ENCODE peak calls at places on chromosome 7, in ten cellular contexts. G is NB4, Q is tibial nerve, F is HepG2, C is H54, I is body of pancreas, W is HCT116, Z is ovary, T is adrenal gland, U is spleen. S is an unnamed sample.

GRCh38 chr7:152956006-152956405 is 196.5 kb downstream of the ACTR3B start:
- DNase-seq in T (no peak), U (no peak), F (no peak), C (no peak), I (no peak), W (no peak), Z (no peak), Q (no peak), G (peak), S (no peak)

GRCh38 chr7:156473476-156474240 is 166.9 kb upstream of the RNF32 start:
- DNase-seq in W (peak), G (peak), Z (no peak), U (no peak), Q (no peak), C (peak), T (peak), F (peak), I (peak), S (no peak)

GRCh38 chr7:80087051-80087767 is 47.4 kb upstream of the GNAI1 start:
- DNase-seq in F (no peak), U (no peak), C (no peak), G (no peak), I (no peak), T (no peak), Z (no peak), Q (no peak), W (peak), S (no peak)

GRCh38 chr7:133650487-133651292 is 397.8 kb downstream of the EXOC4 start:
- DNase-seq in Z (no peak), G (peak), T (no peak), I (no peak), Q (no peak), F (no peak), C (no peak), W (no peak), U (no peak), S (no peak)

GRCh38 chr7:43906327-43907010 is at the start of gene URGCP:
- DNase-seq in T (peak), U (peak), G (peak), Z (peak), W (no peak), F (no peak), I (peak), C (peak), Q (no peak), S (peak)

GRCh38 chr7:25586513-25586912 is 358.2 kb upstream of the NPVF start:
- DNase-seq in C (no peak), I (no peak), Q (no peak), T (no peak), Z (no peak), G (peak), W (no peak), F (no peak), U (no peak), S (no peak)

GRCh38 chr7:4797858-4798705 is 22.7 kb downstream of the AP5Z1 start:
- DNase-seq in C (no peak), G (peak), T (no peak), I (peak), U (peak), Z (peak), F (peak), Q (peak), W (peak), S (no peak)

GRCh38 chr7:151243045-151243349 is 5.5 kb downstream of the SMARCD3 start:
- DNase-seq in U (no peak), T (no peak), I (no peak), C (no peak), Q (no peak), F (no peak), W (no peak), Z (no peak), G (no peak), S (no peak)

GRCh38 chr7:501526-501925 is 18.1 kb downstream of the PDGFA start:
- DNase-seq in Z (no peak), G (no peak), C (no peak), F (no peak), W (no peak), I (no peak), U (peak), Q (no peak), T (no peak), S (peak)

GRCh38 chr7:27175005-27175625 is 995 bp upstream of the HOXA10 start:
- DNase-seq in W (no peak), G (peak), T (peak), Z (no peak), C (no peak), F (no peak), U (peak), I (no peak), Q (peak), S (peak)

GRCh38 chr7:136405931-136406777 is 429.0 kb upstream of the MTPN start:
- DNase-seq in Q (no peak), I (peak), U (no peak), F (peak), T (peak), C (peak), Z (no peak), W (peak), G (peak), S (peak)

GRCh38 chr7:127504715-127505114 is 80.7 kb downstream of the GCC1 start:
- DNase-seq in G (peak), W (no peak), T (no peak), I (peak), Q (no peak), U (no peak), C (no peak), Z (no peak), F (peak), S (no peak)

GRCh38 chr7:107596881-107597581 is 17.0 kb downstream of the BCAP29 start:
- DNase-seq in T (no peak), W (no peak), G (no peak), U (no peak), C (no peak), F (no peak), Q (no peak), Z (no peak), I (no peak), S (no peak)

GRCh38 chr7:127891144-127891543 is 140.1 kb downstream of the LRRC4 start:
- DNase-seq in F (no peak), I (no peak), C (no peak), Q (no peak), Z (no peak), W (no peak), U (no peak), G (no peak), T (no peak), S (no peak)

GRCh38 chr7:33886100-33886623 is 19.2 kb upstream of the BMPER start:
- DNase-seq in T (no peak), C (no peak), Q (no peak), U (no peak), I (no peak), F (peak), W (no peak), Z (no peak), G (peak), S (no peak)

GRCh38 chr7:6558837-6559236 is 7.6 kb upstream of the GRID2IP start:
- DNase-seq in G (peak), W (peak), Z (no peak), F (peak), C (peak), U (no peak), I (no peak), Q (no peak), T (no peak), S (no peak)

GRCh38 chr7:44177570-44178131 is 11.6 kb downstream of the GCK start:
- DNase-seq in U (no peak), Z (no peak), Q (no peak), I (no peak), C (peak), T (no peak), W (no peak), F (no peak), G (peak), S (no peak)

GRCh38 chr7:159145544-159145891 is 851 bp upstream of the VIPR2 start:
- DNase-seq in G (no peak), Z (peak), C (no peak), I (no peak), U (peak), F (no peak), Q (no peak), W (no peak), T (no peak), S (no peak)

GRCh38 chr7:41238851-41239331 is 464.0 kb downstream of the INHBA start:
- DNase-seq in U (no peak), W (no peak), Z (no peak), G (no peak), T (no peak), C (no peak), F (no peak), I (no peak), Q (no peak), S (no peak)

GRCh38 chr7:6226194-6226799 is 46.1 kb downstream of the CYTH3 start:
- DNase-seq in Z (no peak), I (peak), U (no peak), W (no peak), F (no peak), T (no peak), G (no peak), Q (no peak), C (no peak), S (no peak)

GRCh38 chr7:147607151-147607800 is 983.3 kb upstream of the C7orf33 start:
- DNase-seq in Z (no peak), G (no peak), I (no peak), Q (no peak), F (no peak), C (no peak), T (no peak), U (no peak), W (no peak), S (no peak)

GRCh38 chr7:6252748-6253147 is 19.7 kb downstream of the CYTH3 start:
- DNase-seq in W (no peak), U (no peak), G (no peak), C (no peak), Z (no peak), Q (no peak), T (no peak), I (no peak), F (no peak), S (no peak)

GRCh38 chr7:8762803-8763202 is 329.4 kb downstream of the NXPH1 start:
- DNase-seq in T (no peak), C (no peak), Q (no peak), U (no peak), I (no peak), Z (no peak), F (no peak), G (no peak), W (no peak), S (no peak)
- TF ChIP-seq POLR2A in T (no peak), C (no peak), Q (no peak), U (no peak), I (no peak), Z (no peak), F (no peak), G (no peak), W (no peak), S (no peak)

DNA sequence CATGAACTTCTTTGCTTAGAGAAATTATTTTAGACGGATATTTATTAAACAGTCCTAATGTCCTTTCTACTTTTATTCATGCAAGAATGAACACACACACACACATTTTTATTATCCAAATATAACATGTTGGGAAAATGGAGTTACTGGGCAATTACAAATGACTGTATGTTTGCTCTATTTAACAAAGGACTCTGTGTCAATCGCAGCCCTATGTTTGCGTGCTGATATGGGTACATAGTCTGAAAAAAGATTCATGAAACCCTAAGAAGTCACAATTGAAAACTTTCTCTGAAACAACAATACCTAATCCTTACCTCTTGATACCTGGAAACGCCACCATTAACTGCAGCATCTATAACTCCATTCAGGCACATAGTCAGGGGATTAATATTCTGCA is 184.7 kb upstream of the IMMP2L start:
- DNase-seq in U (no peak), F (peak), I (no peak), Z (no peak), C (no peak), Q (no peak), W (no peak), T (no peak), G (no peak), S (no peak)
- TF ChIP-seq POLR2A in U (no peak), F (no peak), I (no peak), Z (no peak), C (no peak), Q (no peak), W (no peak), T (no peak), G (no peak), S (no peak)

DNA sequence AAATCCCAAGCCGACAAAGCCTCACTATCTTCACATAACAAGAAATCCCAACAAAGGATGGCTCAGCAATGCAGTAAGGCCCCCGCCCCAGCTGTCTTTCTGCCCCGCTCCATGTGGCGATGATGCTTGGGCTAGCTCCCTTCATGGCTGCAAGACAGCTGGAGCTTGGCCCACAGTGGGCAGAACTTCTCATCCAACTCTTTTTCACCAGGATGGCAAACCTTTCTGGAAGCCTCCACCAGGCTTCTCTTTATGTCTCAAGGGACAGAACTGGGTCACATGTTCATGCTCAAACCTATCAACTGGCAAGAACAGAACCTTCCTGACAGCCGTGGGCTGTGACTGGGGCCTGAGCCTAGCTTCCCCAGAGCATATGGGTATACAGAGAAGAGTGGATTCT is 260.5 kb upstream of the MKLN1 start:
- DNase-seq in F (no peak), Z (no peak), U (no peak), Q (no peak), W (no peak), C (no peak), T (no peak), G (no peak), I (no peak), S (no peak)
- TF ChIP-seq POLR2A in F (no peak), Z (no peak), U (no peak), Q (no peak), W (no peak), C (no peak), T (no peak), G (no peak), I (no peak), S (no peak)

DNA sequence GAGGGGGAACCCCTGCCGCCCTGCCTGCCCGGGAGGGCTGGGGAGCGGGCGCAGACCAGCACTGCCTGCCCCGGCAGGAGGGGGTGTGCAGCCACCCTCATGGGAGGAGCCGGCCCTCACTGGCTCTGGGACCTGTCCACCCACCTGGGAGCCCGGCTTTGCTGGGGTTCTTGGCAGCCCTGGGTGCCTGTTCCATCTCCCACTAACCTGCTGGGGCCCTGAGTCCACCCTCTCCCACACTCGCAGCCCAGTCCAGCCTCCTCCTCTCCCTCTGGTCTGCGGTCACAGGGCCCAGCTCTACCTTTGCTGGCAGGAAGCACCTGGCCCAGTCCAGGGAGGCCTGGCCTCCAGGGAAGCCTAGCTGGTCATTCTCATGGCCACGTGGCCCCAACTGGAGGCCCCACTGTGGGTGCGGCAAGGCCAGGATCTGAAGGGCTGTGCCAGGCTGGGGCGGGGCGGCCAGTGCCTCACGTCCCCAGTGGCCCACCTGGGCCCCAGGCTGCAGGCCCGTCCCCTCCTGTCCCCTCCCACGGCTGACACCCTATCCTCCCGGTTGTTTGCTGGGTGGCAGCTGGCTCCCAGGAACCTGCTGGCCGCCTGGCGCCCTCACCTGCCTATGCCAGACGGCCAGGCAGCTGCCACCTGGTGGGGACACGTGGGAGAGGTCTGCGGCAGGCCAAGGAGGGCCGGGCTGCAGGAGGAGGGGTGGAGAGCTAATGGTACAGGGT is at the start of gene TMEM184A:
- DNase-seq in U (no peak), Q (no peak), T (peak), F (peak), W (peak), G (peak), I (peak), C (peak), Z (peak), S (no peak)
- TF ChIP-seq POLR2A in U (no peak), Q (no peak), T (no peak), F (peak), W (peak), G (no peak), I (peak), C (peak), Z (no peak), S (no peak)

DNA sequence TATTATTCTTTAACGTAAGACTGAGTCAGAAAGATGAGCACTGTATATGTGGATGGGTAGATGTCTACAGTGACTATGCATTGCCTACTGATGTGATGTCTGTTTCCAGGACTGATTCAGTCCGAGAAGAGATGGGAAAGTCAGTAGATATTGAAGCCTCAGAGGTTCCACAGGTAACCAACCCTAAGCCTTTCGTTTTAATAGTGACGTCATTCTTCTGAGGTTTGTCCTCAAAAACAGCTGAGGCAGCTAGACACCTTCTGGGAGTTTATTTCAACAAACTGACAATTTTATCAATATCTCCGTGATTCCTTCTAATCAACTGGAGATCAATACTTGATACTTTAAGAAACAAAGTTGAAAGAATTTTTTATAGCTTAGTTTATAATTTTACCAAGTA is 171.6 kb downstream of the LHFPL3 start:
- DNase-seq in Z (no peak), F (no peak), C (no peak), T (no peak), W (no peak), Q (no peak), U (no peak), G (no peak), I (no peak), S (no peak)
- TF ChIP-seq POLR2A in Z (no peak), F (no peak), C (no peak), T (no peak), W (no peak), Q (no peak), U (no peak), G (no peak), I (no peak), S (no peak)

GRCh38 chr7:139340037-139340807 is 915 bp upstream of the FMC1 start:
- DNase-seq in T (peak), U (peak), G (peak), Q (peak), C (peak), W (peak), I (peak), F (peak), Z (peak), S (peak)

GRCh38 chr7:139340808-139341057 is 404 bp upstream of the FMC1 start:
- DNase-seq in G (no peak), I (no peak), W (no peak), U (peak), T (no peak), F (no peak), C (no peak), Z (no peak), Q (peak), S (peak)

GRCh38 chr7:139341776-139342244 is 673 bp downstream of the FMC1 start:
- DNase-seq in W (no peak), F (no peak), Q (no peak), Z (no peak), U (peak), T (no peak), I (no peak), G (no peak), C (no peak), S (no peak)

GRCh38 chr7:139339698-139340036 is 1.5 kb upstream of the FMC1 start:
- DNase-seq in I (no peak), W (no peak), G (no peak), C (no peak), T (no peak), U (no peak), F (no peak), Q (no peak), Z (no peak), S (no peak)

DNA sequence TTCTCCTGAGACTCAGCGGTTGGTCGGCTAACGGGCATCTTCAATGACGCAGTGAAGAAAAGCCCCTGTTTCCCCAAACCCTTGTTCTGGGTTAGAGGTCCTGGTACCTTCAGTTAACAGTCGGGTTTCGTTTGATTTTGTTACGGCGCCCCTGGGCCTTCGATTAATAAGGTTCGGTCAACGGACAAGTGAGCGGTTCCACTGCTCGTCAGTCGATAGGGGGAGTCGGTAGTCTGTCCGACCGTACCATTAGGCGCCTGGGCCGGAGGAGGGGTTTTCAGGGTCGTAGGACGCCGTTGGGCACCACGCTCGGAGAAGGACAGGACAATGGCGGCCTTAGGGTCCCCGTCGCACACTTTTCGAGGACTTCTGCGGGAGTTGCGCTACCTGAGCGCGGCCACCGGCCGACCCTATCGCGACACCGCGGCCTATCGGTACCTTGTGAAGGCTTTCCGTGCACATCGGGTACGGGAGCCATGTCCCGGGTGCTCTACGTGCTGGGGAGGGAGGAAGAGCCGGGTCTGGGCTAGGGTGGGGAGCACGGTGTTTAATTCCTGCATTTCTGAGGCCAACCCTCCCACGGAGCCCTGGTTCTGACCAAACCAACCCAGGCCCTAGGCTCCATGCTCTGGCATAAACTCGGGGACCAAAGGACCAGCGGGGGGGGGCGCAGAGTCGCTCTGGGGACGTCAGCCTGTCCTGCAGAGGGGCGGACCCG is at the start of gene FMC1:
- DNase-seq in Q (peak), U (peak), W (peak), F (peak), T (peak), Z (peak), I (peak), C (peak), G (peak), S (peak)
- TF ChIP-seq POLR2A in Q (peak), U (no peak), W (no peak), F (peak), T (peak), Z (peak), I (peak), C (peak), G (peak), S (no peak)

GRCh38 chr7:98996162-98996552 is 117.8 kb downstream of the TRRAP start:
- DNase-seq in Q (no peak), I (no peak), W (no peak), U (no peak), G (no peak), C (no peak), Z (no peak), F (no peak), T (no peak), S (no peak)
- TF ChIP-seq POLR2A in Q (no peak), I (no peak), W (no peak), U (no peak), G (no peak), C (no peak), Z (no peak), F (no peak), T (no peak), S (no peak)

S was measured in sigmoid colon.